ENCODE peak calls at places on chromosomes 2 and 18, in eight cellular contexts. One of them, this sample, is unnamed.

GRCh38 chr2:116718451-116718850 is 1096.0 kb upstream of the DDX18 start:
- DNase-seq in aorta: no peak
- DNase-seq in NCI-H2081: no peak
- DNase-seq in hippocampal formation: no peak
- DNase-seq in colonic mucosa: no peak
- DNase-seq in NCI-H1092: no peak
- DNase-seq in cerebellum: no peak
- DNase-seq in amniotic stem cell: no peak
- DNase-seq in this sample: no peak

GRCh38 chr2:129880309-129880708 is 99.2 kb upstream of the RAB6C start:
- DNase-seq in NCI-H2081: no peak
- DNase-seq in aorta: no peak
- DNase-seq in NCI-H1092: no peak
- DNase-seq in cerebellum: no peak
- DNase-seq in colonic mucosa: no peak
- DNase-seq in hippocampal formation: no peak
- DNase-seq in amniotic stem cell: no peak
- DNase-seq in this sample: no peak

GRCh38 chr18:63681449-63682381 is 20.0 kb upstream of the SERPINB3 start:
- DNase-seq in aorta: no peak
- DNase-seq in hippocampal formation: no peak
- DNase-seq in NCI-H1092: peak
- DNase-seq in amniotic stem cell: no peak
- DNase-seq in cerebellum: no peak
- DNase-seq in NCI-H2081: peak
- DNase-seq in colonic mucosa: no peak
- DNase-seq in this sample: no peak

GRCh38 chr2:159199751-159200465 is 86.6 kb downstream of the WDSUB1 start:
- DNase-seq in colonic mucosa: no peak
- DNase-seq in cerebellum: no peak
- DNase-seq in NCI-H2081: no peak
- DNase-seq in aorta: no peak
- DNase-seq in amniotic stem cell: no peak
- DNase-seq in NCI-H1092: no peak
- DNase-seq in hippocampal formation: no peak
- DNase-seq in this sample: no peak

GRCh38 chr2:233972941-233973575 is 55.9 kb downstream of the TRPM8 start:
- DNase-seq in aorta: no peak
- DNase-seq in NCI-H2081: no peak
- DNase-seq in NCI-H1092: no peak
- DNase-seq in colonic mucosa: no peak
- DNase-seq in cerebellum: no peak
- DNase-seq in hippocampal formation: no peak
- DNase-seq in amniotic stem cell: no peak
- DNase-seq in this sample: no peak

GRCh38 chr2:241344925-241345651 is 11.0 kb upstream of the FARP2 start:
- DNase-seq in cerebellum: no peak
- DNase-seq in hippocampal formation: no peak
- DNase-seq in amniotic stem cell: no peak
- DNase-seq in colonic mucosa: no peak
- DNase-seq in aorta: no peak
- DNase-seq in NCI-H2081: no peak
- DNase-seq in NCI-H1092: no peak
- DNase-seq in this sample: no peak

GRCh38 chr2:18883626-18884456 is 294.5 kb upstream of the NT5C1B start:
- DNase-seq in amniotic stem cell: no peak
- DNase-seq in NCI-H2081: no peak
- DNase-seq in hippocampal formation: no peak
- DNase-seq in NCI-H1092: no peak
- DNase-seq in colonic mucosa: no peak
- DNase-seq in cerebellum: no peak
- DNase-seq in aorta: no peak
- DNase-seq in this sample: no peak

GRCh38 chr2:15941483-15941853 is 1.1 kb downstream of the MYCN start:
- DNase-seq in NCI-H2081: no peak
- DNase-seq in NCI-H1092: no peak
- DNase-seq in amniotic stem cell: no peak
- DNase-seq in cerebellum: no peak
- DNase-seq in hippocampal formation: peak
- DNase-seq in colonic mucosa: peak
- DNase-seq in aorta: no peak
- DNase-seq in this sample: peak

GRCh38 chr2:239392688-239393400 is 8.0 kb downstream of the HDAC4 start:
- DNase-seq in hippocampal formation: no peak
- DNase-seq in cerebellum: no peak
- DNase-seq in colonic mucosa: no peak
- DNase-seq in aorta: peak
- DNase-seq in NCI-H1092: no peak
- DNase-seq in NCI-H2081: no peak
- DNase-seq in amniotic stem cell: no peak
- DNase-seq in this sample: no peak

GRCh38 chr2:161414385-161415040 is 1.6 kb upstream of the TBR1 start:
- DNase-seq in cerebellum: no peak
- DNase-seq in aorta: peak
- DNase-seq in NCI-H2081: peak
- DNase-seq in hippocampal formation: no peak
- DNase-seq in amniotic stem cell: no peak
- DNase-seq in NCI-H1092: peak
- DNase-seq in colonic mucosa: peak
- DNase-seq in this sample: no peak

GRCh38 chr2:88658890-88659881 is 31.9 kb upstream of the EIF2AK3 start:
- DNase-seq in aorta: no peak
- DNase-seq in amniotic stem cell: peak
- DNase-seq in colonic mucosa: peak
- DNase-seq in hippocampal formation: no peak
- DNase-seq in cerebellum: peak
- DNase-seq in NCI-H2081: peak
- DNase-seq in NCI-H1092: no peak
- DNase-seq in this sample: no peak

GRCh38 chr2:238231251-238231793 is 8.5 kb downstream of the HES6 start:
- DNase-seq in aorta: peak
- DNase-seq in NCI-H1092: no peak
- DNase-seq in colonic mucosa: peak
- DNase-seq in amniotic stem cell: no peak
- DNase-seq in hippocampal formation: peak
- DNase-seq in NCI-H2081: no peak
- DNase-seq in cerebellum: peak
- DNase-seq in this sample: peak

GRCh38 chr2:64287321-64287720 is 143.1 kb upstream of the PELI1 start:
- DNase-seq in aorta: no peak
- DNase-seq in amniotic stem cell: no peak
- DNase-seq in NCI-H1092: no peak
- DNase-seq in NCI-H2081: no peak
- DNase-seq in cerebellum: no peak
- DNase-seq in colonic mucosa: no peak
- DNase-seq in hippocampal formation: no peak
- DNase-seq in this sample: no peak

This sample was measured in caudate nucleus.